ENCODE peak calls at places on chromosomes 3 and 15, in six cellular contexts. One of them, this sample, is unnamed.

GRCh38 chr3:113454625-113455024 is 13.3 kb upstream of the CFAP44 start:
- DNase-seq in HepG2: no peak
- DNase-seq in GM12892: no peak
- DNase-seq in K562: no peak
- DNase-seq in H1: no peak
- DNase-seq in GM12878: no peak
- DNase-seq in this sample: no peak

GRCh38 chr3:158106773-158107461 is 697 bp upstream of the SHOX2 start:
- DNase-seq in HepG2: no peak
- DNase-seq in GM12892: no peak
- DNase-seq in K562: no peak
- DNase-seq in H1: no peak
- DNase-seq in GM12878: no peak
- DNase-seq in this sample: no peak

GRCh38 chr3:47882338-47882737 is 79.4 kb downstream of the DHX30 start:
- DNase-seq in HepG2: no peak
- DNase-seq in GM12892: no peak
- DNase-seq in K562: no peak
- DNase-seq in H1: no peak
- DNase-seq in GM12878: no peak
- DNase-seq in this sample: no peak

GRCh38 chr3:50390523-50391177 is 31.3 kb upstream of the TMEM115 start:
- DNase-seq in HepG2: no peak
- DNase-seq in GM12892: no peak
- DNase-seq in K562: no peak
- DNase-seq in H1: no peak
- DNase-seq in GM12878: no peak
- DNase-seq in this sample: no peak

GRCh38 chr15:40150163-40150925 is 10.5 kb upstream of the BUB1B start:
- DNase-seq in HepG2: peak; percentile 14
- DNase-seq in GM12892: no peak
- DNase-seq in K562: no peak
- DNase-seq in H1: no peak
- DNase-seq in GM12878: no peak
- DNase-seq in this sample: no peak

GRCh38 chr3:67809370-67809935 is 155.0 kb upstream of the SUCLG2 start:
- DNase-seq in HepG2: no peak
- DNase-seq in GM12892: no peak
- DNase-seq in K562: no peak
- DNase-seq in H1: no peak
- DNase-seq in GM12878: no peak
- DNase-seq in this sample: no peak

GRCh38 chr3:159322322-159322939 is 520.6 kb downstream of the MFSD1 start:
- DNase-seq in HepG2: peak; percentile 7
- DNase-seq in GM12892: peak; percentile 13
- DNase-seq in K562: peak; percentile 24
- DNase-seq in H1: peak; percentile 23
- DNase-seq in GM12878: no peak
- DNase-seq in this sample: peak; percentile 29

GRCh38 chr3:59235221-59236012 is 185.6 kb upstream of the CFAP20DC start:
- DNase-seq in HepG2: no peak
- DNase-seq in GM12892: no peak
- DNase-seq in K562: no peak
- DNase-seq in H1: no peak
- DNase-seq in GM12878: peak; percentile 46
- DNase-seq in this sample: no peak

GRCh38 chr3:16513141-16514020 is at the start of gene RFTN1:
- DNase-seq in HepG2: no peak
- DNase-seq in GM12892: peak; percentile 47
- DNase-seq in K562: no peak
- DNase-seq in H1: no peak
- DNase-seq in GM12878: no peak
- DNase-seq in this sample: peak; percentile 41

GRCh38 chr15:76059320-76060097 is at the start of gene TMEM266:
- DNase-seq in HepG2: no peak
- DNase-seq in GM12892: peak; percentile 61
- DNase-seq in K562: peak; percentile 73
- DNase-seq in H1: no peak
- DNase-seq in GM12878: no peak
- DNase-seq in this sample: peak; percentile 67

GRCh38 chr15:73704869-73705645 is 20.9 kb downstream of the CD276 start:
- DNase-seq in HepG2: peak; percentile 47
- DNase-seq in GM12892: peak; percentile 59
- DNase-seq in K562: peak; percentile 76
- DNase-seq in H1: peak; percentile 34
- DNase-seq in GM12878: no peak
- DNase-seq in this sample: peak; percentile 72

GRCh38 chr3:123817413-123817812 is 66.7 kb downstream of the MYLK start:
- DNase-seq in HepG2: no peak
- DNase-seq in GM12892: no peak
- DNase-seq in K562: no peak
- DNase-seq in H1: no peak
- DNase-seq in GM12878: no peak
- DNase-seq in this sample: no peak

GRCh38 chr3:197333901-197334639 is 35.7 kb upstream of the DLG1 start:
- DNase-seq in HepG2: no peak
- DNase-seq in GM12892: no peak
- DNase-seq in K562: no peak
- DNase-seq in H1: no peak
- DNase-seq in GM12878: no peak
- DNase-seq in this sample: no peak

GRCh38 chr3:85432081-85432480 is 473.3 kb downstream of the CADM2 start:
- DNase-seq in HepG2: no peak
- DNase-seq in GM12892: no peak
- DNase-seq in K562: no peak
- DNase-seq in H1: no peak
- DNase-seq in GM12878: no peak
- DNase-seq in this sample: no peak

GRCh38 chr15:77508541-77509505 is 88.1 kb downstream of the HMG20A start:
- DNase-seq in HepG2: no peak
- DNase-seq in GM12892: no peak
- DNase-seq in K562: no peak
- DNase-seq in H1: no peak
- DNase-seq in GM12878: no peak
- DNase-seq in this sample: no peak

GRCh38 chr15:89630974-89631901 is 24.0 kb downstream of the KIF7 start:
- DNase-seq in HepG2: no peak
- DNase-seq in GM12892: no peak
- DNase-seq in K562: peak; percentile 7
- DNase-seq in H1: no peak
- DNase-seq in GM12878: no peak
- DNase-seq in this sample: no peak

GRCh38 chr3:48628277-48629017 is 6.8 kb downstream of the SLC26A6 start:
- DNase-seq in HepG2: no peak
- DNase-seq in GM12892: no peak
- DNase-seq in K562: no peak
- DNase-seq in H1: no peak
- DNase-seq in GM12878: no peak
- DNase-seq in this sample: no peak

GRCh38 chr3:7764091-7764490 is 737.5 kb upstream of the LMCD1 start:
- DNase-seq in HepG2: no peak
- DNase-seq in GM12892: no peak
- DNase-seq in K562: no peak
- DNase-seq in H1: no peak
- DNase-seq in GM12878: no peak
- DNase-seq in this sample: no peak

GRCh38 chr3:43773273-43774104 is 82.8 kb downstream of the ABHD5 start:
- DNase-seq in HepG2: peak; percentile 18
- DNase-seq in GM12892: no peak
- DNase-seq in K562: peak; percentile 81
- DNase-seq in H1: no peak
- DNase-seq in GM12878: no peak
- DNase-seq in this sample: no peak

GRCh38 chr3:46873521-46873920 is 4.0 kb upstream of the PTH1R start:
- DNase-seq in HepG2: no peak
- DNase-seq in GM12892: no peak
- DNase-seq in K562: peak; percentile 12
- DNase-seq in H1: no peak
- DNase-seq in GM12878: no peak
- DNase-seq in this sample: no peak

GRCh38 chr3:104952587-104952986 is 414.1 kb upstream of the ALCAM start:
- DNase-seq in HepG2: no peak
- DNase-seq in GM12892: no peak
- DNase-seq in K562: no peak
- DNase-seq in H1: no peak
- DNase-seq in GM12878: no peak
- DNase-seq in this sample: no peak

GRCh38 chr15:47711654-47712053 is 5.7 kb upstream of the SEMA6D start:
- DNase-seq in HepG2: peak; percentile 1
- DNase-seq in GM12892: no peak
- DNase-seq in K562: no peak
- DNase-seq in H1: no peak
- DNase-seq in GM12878: no peak
- DNase-seq in this sample: peak; percentile 16

GRCh38 chr15:70376031-70376928 is 278.6 kb upstream of the TLE3 start:
- DNase-seq in HepG2: no peak
- DNase-seq in GM12892: no peak
- DNase-seq in K562: no peak
- DNase-seq in H1: no peak
- DNase-seq in GM12878: no peak
- DNase-seq in this sample: no peak

GRCh38 chr3:101725192-101725889 is 927 bp downstream of the CEP97 start:
- DNase-seq in HepG2: no peak
- DNase-seq in GM12892: no peak
- DNase-seq in K562: peak; percentile 12
- DNase-seq in H1: no peak
- DNase-seq in GM12878: no peak
- DNase-seq in this sample: no peak

GRCh38 chr15:62307551-62307950 is 142.5 kb upstream of the C2CD4B start:
- DNase-seq in HepG2: no peak
- DNase-seq in GM12892: no peak
- DNase-seq in K562: no peak
- DNase-seq in H1: no peak
- DNase-seq in GM12878: no peak
- DNase-seq in this sample: no peak

GRCh38 chr3:183378951-183379350 is 49.5 kb downstream of the MCF2L2 start:
- DNase-seq in HepG2: peak; percentile 6
- DNase-seq in GM12892: no peak
- DNase-seq in K562: no peak
- DNase-seq in H1: no peak
- DNase-seq in GM12878: no peak
- DNase-seq in this sample: no peak

GRCh38 chr3:59052803-59053411 is 3.1 kb upstream of the CFAP20DC start:
- DNase-seq in HepG2: peak; percentile 25
- DNase-seq in GM12892: no peak
- DNase-seq in K562: no peak
- DNase-seq in H1: no peak
- DNase-seq in GM12878: no peak
- DNase-seq in this sample: peak; percentile 4

GRCh38 chr3:133890972-133891644 is 4.6 kb downstream of the RAB6B start:
- DNase-seq in HepG2: no peak
- DNase-seq in GM12892: no peak
- DNase-seq in K562: no peak
- DNase-seq in H1: no peak
- DNase-seq in GM12878: no peak
- DNase-seq in this sample: no peak

GRCh38 chr15:41926184-41927056 is 32.6 kb upstream of the SPTBN5 start:
- DNase-seq in HepG2: peak; percentile 34
- DNase-seq in GM12892: no peak
- DNase-seq in K562: no peak
- DNase-seq in H1: no peak
- DNase-seq in GM12878: no peak
- DNase-seq in this sample: no peak

GRCh38 chr3:123522666-123523412 is 62.0 kb downstream of the HACD2 start:
- DNase-seq in HepG2: no peak
- DNase-seq in GM12892: no peak
- DNase-seq in K562: no peak
- DNase-seq in H1: no peak
- DNase-seq in GM12878: no peak
- DNase-seq in this sample: no peak

GRCh38 chr15:56241374-56242085 is 2.1 kb downstream of the RFX7 start:
- DNase-seq in HepG2: no peak
- DNase-seq in GM12892: no peak
- DNase-seq in K562: no peak
- DNase-seq in H1: no peak
- DNase-seq in GM12878: no peak
- DNase-seq in this sample: no peak

DNA sequence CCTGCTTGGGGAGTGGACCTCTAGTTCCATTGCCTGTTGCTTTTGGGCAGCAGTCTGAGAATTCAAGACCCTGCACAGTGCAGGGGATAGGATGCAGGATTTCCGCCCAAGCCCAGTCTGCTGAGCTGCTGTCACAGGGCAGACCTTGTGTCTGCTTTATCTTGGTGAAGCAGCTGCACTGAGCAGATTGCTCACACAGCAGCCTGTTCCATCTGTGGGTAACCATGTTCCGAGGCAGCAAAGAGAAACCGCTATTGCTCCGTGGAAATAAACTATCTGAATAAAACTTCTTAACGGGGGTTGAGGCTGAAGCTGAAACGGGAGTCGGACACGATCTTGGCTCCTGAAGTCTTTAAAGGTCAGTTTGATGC is 202.3 kb downstream of the AKAP13 start:
- DNase-seq in HepG2: no peak
- DNase-seq in GM12892: no peak
- DNase-seq in K562: peak; percentile 46
- DNase-seq in H1: no peak
- DNase-seq in GM12878: peak; percentile 28
- DNase-seq in this sample: no peak
- TF ChIP-seq POLR2A in HepG2: no peak
- TF ChIP-seq POLR2A in GM12892: peak; percentile 61
- TF ChIP-seq POLR2A in K562: no peak
- TF ChIP-seq POLR2A in H1: no peak
- TF ChIP-seq POLR2A in GM12878: peak; percentile 81
- TF ChIP-seq POLR2A in this sample: peak; percentile 49

GRCh38 chr3:53996153-53996861 is 104.6 kb upstream of the SELENOK start:
- DNase-seq in HepG2: no peak
- DNase-seq in GM12892: no peak
- DNase-seq in K562: no peak
- DNase-seq in H1: no peak
- DNase-seq in GM12878: no peak
- DNase-seq in this sample: no peak
- TF ChIP-seq TAF1 in HepG2: no peak
- TF ChIP-seq TAF1 in GM12892: no peak
- TF ChIP-seq TAF1 in K562: no peak
- TF ChIP-seq TAF1 in H1: no peak
- TF ChIP-seq TAF1 in GM12878: no peak
- TF ChIP-seq TAF1 in this sample: no peak

GRCh38 chr3:187742351-187743171 is 2.7 kb downstream of the BCL6 start:
- DNase-seq in HepG2: no peak
- DNase-seq in GM12892: no peak
- DNase-seq in K562: peak; percentile 17
- DNase-seq in H1: no peak
- DNase-seq in GM12878: no peak
- DNase-seq in this sample: no peak
- TF ChIP-seq POLR2A in HepG2: no peak
- TF ChIP-seq POLR2A in GM12892: no peak
- TF ChIP-seq POLR2A in K562: no peak
- TF ChIP-seq POLR2A in H1: no peak
- TF ChIP-seq POLR2A in GM12878: no peak
- TF ChIP-seq POLR2A in this sample: no peak

DNA sequence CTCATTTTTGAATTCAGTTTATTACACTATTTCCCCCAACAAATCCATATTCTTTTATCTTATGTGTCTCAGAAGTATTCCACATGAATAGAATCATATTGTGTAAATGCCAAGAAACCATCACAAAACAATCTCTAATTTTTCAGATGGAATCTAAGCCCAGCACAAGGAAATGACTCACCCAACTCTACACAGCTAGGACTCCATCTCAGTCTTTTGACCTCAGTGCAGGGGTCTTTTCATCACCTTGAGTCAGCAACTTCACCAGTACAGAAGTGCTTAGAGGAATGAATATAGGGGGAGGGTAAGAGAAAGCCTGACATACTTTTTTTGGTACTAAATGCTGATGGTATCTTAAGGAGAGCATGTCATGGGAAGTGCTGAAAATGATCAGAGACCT is 169.3 kb upstream of the LRRN1 start:
- DNase-seq in HepG2: no peak
- DNase-seq in GM12892: no peak
- DNase-seq in K562: no peak
- DNase-seq in H1: no peak
- DNase-seq in GM12878: no peak
- DNase-seq in this sample: no peak
- TF ChIP-seq TAF1 in HepG2: no peak
- TF ChIP-seq TAF1 in GM12892: no peak
- TF ChIP-seq TAF1 in K562: no peak
- TF ChIP-seq TAF1 in H1: no peak
- TF ChIP-seq TAF1 in GM12878: no peak
- TF ChIP-seq TAF1 in this sample: no peak